ENCODE peak calls at places on chromosomes 6 and 20, in nine cellular contexts. B is psoas muscle; Z is WTC11; N is iPS-NIHi11; L is hippocampal formation; J is spleen; C is stimulated activated CD8-positive, alpha-beta memory T cell treated with anti-CD3 and anti-CD28 coated beads, Interleukin-7, amount 100 ng/mL, for 1 hour; G is amniotic stem cell; O is immature natural killer cell. K is an unnamed sample.

GRCh38 chr20:11403711-11404110 is 514.0 kb upstream of the BTBD3 start:
- DNase-seq in B (no peak), Z (no peak), N (no peak), L (no peak), J (no peak), C (no peak), G (no peak), O (no peak), K (no peak)

GRCh38 chr6:144327081-144327480 is 41.9 kb downstream of the UTRN start:
- DNase-seq in B (no peak), Z (no peak), N (no peak), L (no peak), J (no peak), C (no peak), G (no peak), O (no peak), K (no peak)

GRCh38 chr6:93163146-93163545 is 256.2 kb downstream of the EPHA7 start:
- DNase-seq in B (no peak), Z (no peak), N (no peak), L (no peak), J (no peak), C (no peak), G (no peak), O (no peak), K (no peak)

GRCh38 chr20:63178889-63179751 is 36.8 kb downstream of the YTHDF1 start:
- DNase-seq in B (peak), Z (peak), N (peak), L (no peak), J (peak), C (peak), G (no peak), O (peak), K (no peak)

GRCh38 chr6:148700047-148700712 is 46.6 kb upstream of the UST start:
- DNase-seq in B (no peak), Z (no peak), N (no peak), L (no peak), J (no peak), C (no peak), G (no peak), O (no peak), K (no peak)

GRCh38 chr6:125868996-125869395 is 78.2 kb downstream of the NCOA7 start:
- DNase-seq in B (peak), Z (no peak), N (no peak), L (peak), J (no peak), C (no peak), G (no peak), O (no peak), K (peak)

GRCh38 chr6:159633196-159633595 is 59.8 kb downstream of the SOD2 start:
- DNase-seq in B (no peak), Z (peak), N (peak), L (no peak), J (no peak), C (no peak), G (no peak), O (no peak), K (no peak)

GRCh38 chr6:40672118-40672517 is 85.0 kb upstream of the LRFN2 start:
- DNase-seq in B (no peak), Z (no peak), N (peak), L (no peak), J (peak), C (no peak), G (no peak), O (no peak), K (no peak)

GRCh38 chr6:56555438-56555872 is 87.2 kb downstream of the DST start:
- DNase-seq in B (no peak), Z (no peak), N (no peak), L (no peak), J (no peak), C (no peak), G (no peak), O (no peak), K (no peak)

GRCh38 chr20:7879883-7880282 is 60.4 kb downstream of the HAO1 start:
- DNase-seq in B (no peak), Z (no peak), N (no peak), L (no peak), J (no peak), C (no peak), G (no peak), O (peak), K (no peak)

GRCh38 chr6:111423960-111424846 is 58.8 kb downstream of the REV3L start:
- DNase-seq in B (no peak), Z (no peak), N (no peak), L (peak), J (no peak), C (no peak), G (no peak), O (no peak), K (peak)

GRCh38 chr6:46932941-46933340 is 11.2 kb upstream of the ADGRF5 start:
- DNase-seq in B (no peak), Z (no peak), N (no peak), L (no peak), J (no peak), C (no peak), G (no peak), O (no peak), K (no peak)

GRCh38 chr20:38893485-38894090 is 32.6 kb upstream of the FAM83D start:
- DNase-seq in B (peak), Z (peak), N (peak), L (peak), J (peak), C (peak), G (no peak), O (peak), K (peak)

GRCh38 chr6:36039113-36039512 is 11.5 kb downstream of the MAPK14 start:
- DNase-seq in B (no peak), Z (no peak), N (no peak), L (no peak), J (no peak), C (no peak), G (no peak), O (no peak), K (no peak)

GRCh38 chr6:83758533-83758932 is 49.6 kb upstream of the SNAP91 start:
- DNase-seq in B (no peak), Z (no peak), N (no peak), L (no peak), J (no peak), C (no peak), G (no peak), O (no peak), K (no peak)

GRCh38 chr20:57653546-57653900 is 33.3 kb upstream of the ZBP1 start:
- DNase-seq in B (no peak), Z (no peak), N (peak), L (no peak), J (peak), C (no peak), G (no peak), O (no peak), K (no peak)

GRCh38 chr6:170285482-170285881 is 5.4 kb downstream of the DLL1 start:
- DNase-seq in B (no peak), Z (no peak), N (no peak), L (no peak), J (peak), C (no peak), G (no peak), O (no peak), K (no peak)

GRCh38 chr20:725491-725890 is 42.8 kb downstream of the SLC52A3 start:
- DNase-seq in B (no peak), Z (no peak), N (no peak), L (no peak), J (peak), C (no peak), G (no peak), O (no peak), K (no peak)

GRCh38 chr6:45652393-45652792 is 274.7 kb upstream of the SUPT3H start:
- DNase-seq in B (no peak), Z (no peak), N (no peak), L (peak), J (no peak), C (no peak), G (no peak), O (no peak), K (no peak)

GRCh38 chr6:17986656-17987575 is 519 bp downstream of the KIF13A start:
- DNase-seq in B (peak), Z (peak), N (peak), L (peak), J (peak), C (no peak), G (no peak), O (peak), K (peak)

GRCh38 chr6:137728386-137729349 is 138.4 kb upstream of the TNFAIP3 start:
- DNase-seq in B (peak), Z (no peak), N (no peak), L (peak), J (no peak), C (no peak), G (no peak), O (no peak), K (no peak)

GRCh38 chr6:138582573-138582972 is 83.3 kb upstream of the NHSL1 start:
- DNase-seq in B (no peak), Z (no peak), N (no peak), L (no peak), J (no peak), C (no peak), G (no peak), O (no peak), K (no peak)

GRCh38 chr6:166487148-166487547 is 99.3 kb downstream of the RAMACL start:
- DNase-seq in B (no peak), Z (no peak), N (no peak), L (no peak), J (peak), C (no peak), G (no peak), O (no peak), K (no peak)

GRCh38 chr6:116280161-116280959 is 630 bp upstream of the TSPYL1 start:
- DNase-seq in B (no peak), Z (no peak), N (no peak), L (peak), J (no peak), C (no peak), G (no peak), O (no peak), K (peak)

GRCh38 chr6:159934181-159934580 is 34.7 kb upstream of the IGF2R start:
- DNase-seq in B (no peak), Z (no peak), N (no peak), L (no peak), J (no peak), C (no peak), G (no peak), O (no peak), K (no peak)

GRCh38 chr20:13302647-13303425 is 81.8 kb downstream of the ISM1 start:
- DNase-seq in B (no peak), Z (peak), N (peak), L (peak), J (no peak), C (no peak), G (no peak), O (peak), K (peak)

GRCh38 chr6:159815410-159815809 is 15.3 kb downstream of the PNLDC1 start:
- DNase-seq in B (no peak), Z (no peak), N (no peak), L (no peak), J (no peak), C (no peak), G (no peak), O (no peak), K (no peak)

GRCh38 chr6:22821664-22822320 is 252.4 kb downstream of the HDGFL1 start:
- DNase-seq in B (no peak), Z (no peak), N (no peak), L (no peak), J (no peak), C (no peak), G (no peak), O (no peak), K (no peak)

GRCh38 chr6:7147051-7147671 is 39.4 kb downstream of the RREB1 start:
- DNase-seq in B (no peak), Z (no peak), N (no peak), L (no peak), J (no peak), C (no peak), G (no peak), O (no peak), K (no peak)

K was measured in pons.